ENCODE peak calls at places on chromosomes 1 and 21, in six cellular contexts. W is IMR-90, E is NCI-H2081, Z is lung microvascular endothelial cell, Q is retina, K is ACHN. P is an unnamed sample.

GRCh38 chr1:78291872-78292271 is 198.9 kb upstream of the PTGFR start:
- DNase-seq in W (no peak), E (no peak), Z (no peak), Q (no peak), K (no peak), P (no peak)

GRCh38 chr21:33116669-33117267 is 46.8 kb downstream of the OLIG1 start:
- DNase-seq in W (no peak), E (no peak), Z (no peak), Q (no peak), K (no peak), P (no peak)

GRCh38 chr21:31351438-31351837 is 7.4 kb upstream of the TIAM1 start:
- DNase-seq in W (peak), E (no peak), Z (peak), Q (no peak), K (no peak), P (no peak)

GRCh38 chr1:54965624-54966340 is 14.6 kb upstream of the TMEM61 start:
- DNase-seq in W (peak), E (no peak), Z (peak), Q (no peak), K (peak), P (no peak)

GRCh38 chr1:23567629-23567995 is 8.3 kb upstream of the ID3 start:
- DNase-seq in W (no peak), E (no peak), Z (no peak), Q (peak), K (no peak), P (no peak)

GRCh38 chr1:111279144-111279543 is 11.5 kb upstream of the CHIA start:
- DNase-seq in W (no peak), E (no peak), Z (no peak), Q (no peak), K (no peak), P (no peak)

GRCh38 chr1:212450331-212450881 is 17.7 kb downstream of the NENF start:
- DNase-seq in W (no peak), E (no peak), Z (no peak), Q (peak), K (peak), P (no peak)

GRCh38 chr1:245512181-245512888 is 357.6 kb downstream of the KIF26B start:
- DNase-seq in W (no peak), E (peak), Z (no peak), Q (no peak), K (peak), P (no peak)

GRCh38 chr1:208203127-208203847 is 40.9 kb downstream of the PLXNA2 start:
- DNase-seq in W (peak), E (peak), Z (peak), Q (no peak), K (no peak), P (peak)

GRCh38 chr21:37765501-37765900 is 150.8 kb downstream of the KCNJ6 start:
- DNase-seq in W (no peak), E (no peak), Z (no peak), Q (no peak), K (no peak), P (no peak)

GRCh38 chr1:113660053-113660452 is 99.2 kb downstream of the PHTF1 start:
- DNase-seq in W (no peak), E (no peak), Z (peak), Q (peak), K (no peak), P (no peak)

GRCh38 chr1:248618878-248619277 is 16.0 kb downstream of the OR2T11 start:
- DNase-seq in W (peak), E (peak), Z (peak), Q (no peak), K (peak), P (no peak)

GRCh38 chr1:145956776-145957442 is 908 bp downstream of the LIX1L start:
- DNase-seq in W (peak), E (no peak), Z (peak), Q (peak), K (peak), P (no peak)

GRCh38 chr1:173258484-173259264 is 51.5 kb upstream of the TNFSF4 start:
- DNase-seq in W (no peak), E (no peak), Z (no peak), Q (no peak), K (no peak), P (no peak)

GRCh38 chr1:164440222-164440621 is 118.8 kb upstream of the PBX1 start:
- DNase-seq in W (no peak), E (no peak), Z (no peak), Q (peak), K (peak), P (no peak)

GRCh38 chr1:15952317-15953258 is 23.3 kb downstream of the ZBTB17 start:
- DNase-seq in W (peak), E (no peak), Z (peak), Q (no peak), K (peak), P (no peak)

GRCh38 chr1:63779872-63780271 is 6.1 kb downstream of the ROR1 start:
- DNase-seq in W (peak), E (no peak), Z (no peak), Q (no peak), K (no peak), P (no peak)

GRCh38 chr1:10347109-10347508 is 51.8 kb upstream of the PGD start:
- DNase-seq in W (no peak), E (no peak), Z (no peak), Q (no peak), K (no peak), P (no peak)

GRCh38 chr1:225933072-225933471 is 7.9 kb downstream of the LEFTY2 start:
- DNase-seq in W (peak), E (no peak), Z (peak), Q (no peak), K (peak), P (no peak)

GRCh38 chr1:21149430-21149861 is 27.3 kb downstream of the EIF4G3 start:
- DNase-seq in W (peak), E (peak), Z (peak), Q (peak), K (peak), P (peak)

GRCh38 chr1:235939488-235939775 is 72.7 kb upstream of the LYST start:
- DNase-seq in W (peak), E (no peak), Z (peak), Q (no peak), K (no peak), P (no peak)

GRCh38 chr1:33420870-33421775 is 9.8 kb downstream of the PHC2 start:
- DNase-seq in W (peak), E (no peak), Z (peak), Q (no peak), K (peak), P (no peak)

GRCh38 chr1:178243119-178243518 is 149.2 kb downstream of the RASAL2 start:
- DNase-seq in W (no peak), E (no peak), Z (no peak), Q (no peak), K (no peak), P (no peak)

GRCh38 chr1:116498789-116499628 is 71.8 kb downstream of the CD58 start:
- DNase-seq in W (peak), E (peak), Z (peak), Q (peak), K (peak), P (no peak)

GRCh38 chr21:25424674-25425073 is 182.6 kb downstream of the MRPL39 start:
- DNase-seq in W (no peak), E (no peak), Z (no peak), Q (no peak), K (no peak), P (no peak)

GRCh38 chr1:24210195-24210627 is 23.1 kb upstream of the IFNLR1 start:
- DNase-seq in W (no peak), E (no peak), Z (no peak), Q (peak), K (no peak), P (no peak)

GRCh38 chr1:201739492-201740085 is 89.4 kb upstream of the IPO9 start:
- DNase-seq in W (no peak), E (peak), Z (peak), Q (peak), K (peak), P (no peak)

GRCh38 chr1:86542626-86543025 is 4.3 kb upstream of the CLCA4 start:
- DNase-seq in W (no peak), E (no peak), Z (no peak), Q (no peak), K (no peak), P (no peak)

GRCh38 chr1:9182784-9183257 is 51.8 kb upstream of the H6PD start:
- DNase-seq in W (no peak), E (no peak), Z (peak), Q (peak), K (no peak), P (no peak)

GRCh38 chr1:45200906-45201500 is 5.4 kb downstream of the ZSWIM5 start:
- DNase-seq in W (no peak), E (no peak), Z (no peak), Q (no peak), K (no peak), P (no peak)

GRCh38 chr1:24643362-24644346 is 552 bp downstream of the SRRM1 start:
- DNase-seq in W (no peak), E (peak), Z (peak), Q (no peak), K (peak), P (no peak)

GRCh38 chr1:49051647-49052046 is 275.0 kb upstream of the BEND5 start:
- DNase-seq in W (no peak), E (no peak), Z (no peak), Q (peak), K (no peak), P (no peak)

GRCh38 chr1:204788470-204788869 is 82.2 kb upstream of the NFASC start:
- DNase-seq in W (no peak), E (no peak), Z (no peak), Q (no peak), K (no peak), P (no peak)

GRCh38 chr1:70836456-70836855 is 211.2 kb downstream of the PTGER3 start:
- DNase-seq in W (no peak), E (no peak), Z (no peak), Q (no peak), K (no peak), P (no peak)